ENCODE peak calls at places on chromosomes 2 and 18, in five cellular contexts. One of them, this sample, is unnamed.

GRCh38 chr18:3460823-3461398 is 10.9 kb downstream of the TGIF1 start:
- DNase-seq in kidney epithelial cell: no peak
- DNase-seq in PC-9: no peak
- DNase-seq in C1 segment of cervical spinal cord: no peak
- DNase-seq in HTR-8/SVneo: no peak
- DNase-seq in this sample: no peak

GRCh38 chr2:172481507-172482262 is 54.3 kb downstream of the ITGA6 start:
- DNase-seq in HTR-8/SVneo: no peak
- DNase-seq in kidney epithelial cell: no peak
- DNase-seq in PC-9: no peak
- DNase-seq in C1 segment of cervical spinal cord: no peak
- DNase-seq in this sample: no peak

GRCh38 chr2:98487806-98488189 is 43.1 kb downstream of the INPP4A start:
- DNase-seq in C1 segment of cervical spinal cord: no peak
- DNase-seq in HTR-8/SVneo: no peak
- DNase-seq in kidney epithelial cell: no peak
- DNase-seq in PC-9: peak
- DNase-seq in this sample: peak

GRCh38 chr2:55232863-55233657 is 572 bp downstream of the RPS27A start:
- DNase-seq in C1 segment of cervical spinal cord: no peak
- DNase-seq in HTR-8/SVneo: peak
- DNase-seq in PC-9: peak
- DNase-seq in kidney epithelial cell: no peak
- DNase-seq in this sample: peak

GRCh38 chr2:202060218-202060617 is 12.8 kb upstream of the KIAA2012 start:
- DNase-seq in HTR-8/SVneo: no peak
- DNase-seq in C1 segment of cervical spinal cord: no peak
- DNase-seq in PC-9: no peak
- DNase-seq in kidney epithelial cell: no peak
- DNase-seq in this sample: no peak

GRCh38 chr2:56757884-56758545 is 574.2 kb downstream of the CCDC85A start:
- DNase-seq in kidney epithelial cell: no peak
- DNase-seq in C1 segment of cervical spinal cord: no peak
- DNase-seq in HTR-8/SVneo: no peak
- DNase-seq in PC-9: no peak
- DNase-seq in this sample: no peak

GRCh38 chr2:42923632-42924425 is 131.4 kb upstream of the HAAO start:
- DNase-seq in PC-9: no peak
- DNase-seq in kidney epithelial cell: no peak
- DNase-seq in C1 segment of cervical spinal cord: no peak
- DNase-seq in HTR-8/SVneo: no peak
- DNase-seq in this sample: peak

GRCh38 chr18:37476182-37476581 is 89.4 kb downstream of the CELF4 start:
- DNase-seq in HTR-8/SVneo: peak
- DNase-seq in PC-9: no peak
- DNase-seq in kidney epithelial cell: no peak
- DNase-seq in C1 segment of cervical spinal cord: peak
- DNase-seq in this sample: peak

GRCh38 chr2:84904717-84905174 is 710 bp upstream of the TMSB10 start:
- DNase-seq in kidney epithelial cell: no peak
- DNase-seq in HTR-8/SVneo: peak
- DNase-seq in C1 segment of cervical spinal cord: peak
- DNase-seq in PC-9: no peak
- DNase-seq in this sample: peak

GRCh38 chr18:79765491-79766245 is 32.1 kb upstream of the KCNG2 start:
- DNase-seq in HTR-8/SVneo: no peak
- DNase-seq in C1 segment of cervical spinal cord: no peak
- DNase-seq in PC-9: no peak
- DNase-seq in kidney epithelial cell: no peak
- DNase-seq in this sample: no peak

GRCh38 chr2:42185200-42185921 is 16.2 kb downstream of the EML4 start:
- DNase-seq in C1 segment of cervical spinal cord: no peak
- DNase-seq in kidney epithelial cell: no peak
- DNase-seq in HTR-8/SVneo: no peak
- DNase-seq in PC-9: no peak
- DNase-seq in this sample: no peak

GRCh38 chr2:215507836-215508235 is 72.0 kb upstream of the FN1 start:
- DNase-seq in kidney epithelial cell: no peak
- DNase-seq in HTR-8/SVneo: no peak
- DNase-seq in C1 segment of cervical spinal cord: no peak
- DNase-seq in PC-9: no peak
- DNase-seq in this sample: no peak

GRCh38 chr2:138012082-138012481 is 47.8 kb downstream of the HNMT start:
- DNase-seq in C1 segment of cervical spinal cord: no peak
- DNase-seq in PC-9: no peak
- DNase-seq in kidney epithelial cell: no peak
- DNase-seq in HTR-8/SVneo: no peak
- DNase-seq in this sample: no peak

GRCh38 chr2:130884013-130884412 is 47.3 kb downstream of the ARHGEF4 start:
- DNase-seq in kidney epithelial cell: no peak
- DNase-seq in C1 segment of cervical spinal cord: no peak
- DNase-seq in PC-9: no peak
- DNase-seq in HTR-8/SVneo: no peak
- DNase-seq in this sample: no peak

GRCh38 chr18:42746794-42747193 is 368.7 kb downstream of the RIT2 start:
- DNase-seq in HTR-8/SVneo: no peak
- DNase-seq in PC-9: no peak
- DNase-seq in C1 segment of cervical spinal cord: no peak
- DNase-seq in kidney epithelial cell: no peak
- DNase-seq in this sample: no peak

GRCh38 chr2:19362652-19363473 is 4.4 kb upstream of the OSR1 start:
- DNase-seq in PC-9: peak
- DNase-seq in kidney epithelial cell: no peak
- DNase-seq in C1 segment of cervical spinal cord: peak
- DNase-seq in HTR-8/SVneo: peak
- DNase-seq in this sample: peak

GRCh38 chr2:149701241-149701640 is 113.7 kb upstream of the MMADHC start:
- DNase-seq in kidney epithelial cell: no peak
- DNase-seq in HTR-8/SVneo: no peak
- DNase-seq in PC-9: no peak
- DNase-seq in C1 segment of cervical spinal cord: no peak
- DNase-seq in this sample: no peak

GRCh38 chr2:10136187-10136934 is 13.8 kb downstream of the RRM2 start:
- DNase-seq in C1 segment of cervical spinal cord: no peak
- DNase-seq in kidney epithelial cell: no peak
- DNase-seq in PC-9: no peak
- DNase-seq in HTR-8/SVneo: no peak
- DNase-seq in this sample: no peak

GRCh38 chr2:216644846-216645635 is 11.8 kb downstream of the IGFBP2 start:
- DNase-seq in PC-9: no peak
- DNase-seq in C1 segment of cervical spinal cord: no peak
- DNase-seq in kidney epithelial cell: no peak
- DNase-seq in HTR-8/SVneo: no peak
- DNase-seq in this sample: no peak

GRCh38 chr2:70671059-70671685 is 96.8 kb downstream of the ADD2 start:
- DNase-seq in C1 segment of cervical spinal cord: no peak
- DNase-seq in HTR-8/SVneo: peak
- DNase-seq in PC-9: no peak
- DNase-seq in kidney epithelial cell: no peak
- DNase-seq in this sample: no peak

GRCh38 chr18:28824183-28824574 is 647.2 kb upstream of the CDH2 start:
- DNase-seq in HTR-8/SVneo: no peak
- DNase-seq in kidney epithelial cell: no peak
- DNase-seq in PC-9: no peak
- DNase-seq in C1 segment of cervical spinal cord: no peak
- DNase-seq in this sample: no peak

GRCh38 chr18:35028556-35028955 is 12.7 kb upstream of the MAPRE2 start:
- DNase-seq in PC-9: no peak
- DNase-seq in kidney epithelial cell: no peak
- DNase-seq in HTR-8/SVneo: no peak
- DNase-seq in C1 segment of cervical spinal cord: no peak
- DNase-seq in this sample: no peak

GRCh38 chr2:189854956-189855355 is 70.7 kb downstream of the PMS1 start:
- DNase-seq in C1 segment of cervical spinal cord: no peak
- DNase-seq in HTR-8/SVneo: no peak
- DNase-seq in PC-9: no peak
- DNase-seq in kidney epithelial cell: no peak
- DNase-seq in this sample: no peak

GRCh38 chr2:47011696-47012095 is 96.1 kb upstream of the MCFD2 start:
- DNase-seq in HTR-8/SVneo: no peak
- DNase-seq in PC-9: no peak
- DNase-seq in C1 segment of cervical spinal cord: no peak
- DNase-seq in kidney epithelial cell: no peak
- DNase-seq in this sample: no peak

GRCh38 chr18:35662293-35663062 is 80.9 kb downstream of the GALNT1 start:
- DNase-seq in C1 segment of cervical spinal cord: no peak
- DNase-seq in kidney epithelial cell: no peak
- DNase-seq in HTR-8/SVneo: no peak
- DNase-seq in PC-9: no peak
- DNase-seq in this sample: no peak

GRCh38 chr18:36849288-36850011 is 20.5 kb downstream of the KIAA1328 start:
- DNase-seq in kidney epithelial cell: no peak
- DNase-seq in C1 segment of cervical spinal cord: no peak
- DNase-seq in HTR-8/SVneo: no peak
- DNase-seq in PC-9: peak
- DNase-seq in this sample: no peak

GRCh38 chr2:33268246-33268831 is 208.1 kb upstream of the RASGRP3 start:
- DNase-seq in C1 segment of cervical spinal cord: no peak
- DNase-seq in kidney epithelial cell: no peak
- DNase-seq in HTR-8/SVneo: no peak
- DNase-seq in PC-9: no peak
- DNase-seq in this sample: peak

GRCh38 chr2:190819835-190820234 is 60.8 kb upstream of the GLS start:
- DNase-seq in kidney epithelial cell: no peak
- DNase-seq in C1 segment of cervical spinal cord: no peak
- DNase-seq in PC-9: no peak
- DNase-seq in HTR-8/SVneo: no peak
- DNase-seq in this sample: no peak

GRCh38 chr2:20350753-20351554 is at the start of gene PUM2:
- DNase-seq in kidney epithelial cell: peak
- DNase-seq in C1 segment of cervical spinal cord: peak
- DNase-seq in PC-9: peak
- DNase-seq in HTR-8/SVneo: peak
- DNase-seq in this sample: peak

GRCh38 chr2:62505109-62505508 is 886 bp downstream of the TMEM17 start:
- DNase-seq in HTR-8/SVneo: no peak
- DNase-seq in PC-9: no peak
- DNase-seq in kidney epithelial cell: no peak
- DNase-seq in C1 segment of cervical spinal cord: no peak
- DNase-seq in this sample: no peak

GRCh38 chr2:175686002-175686401 is 316.1 kb downstream of the LNPK start:
- DNase-seq in PC-9: no peak
- DNase-seq in kidney epithelial cell: no peak
- DNase-seq in C1 segment of cervical spinal cord: no peak
- DNase-seq in HTR-8/SVneo: no peak
- DNase-seq in this sample: no peak

GRCh38 chr2:175883586-175884194 is 118.4 kb downstream of the LNPK start:
- DNase-seq in HTR-8/SVneo: no peak
- DNase-seq in kidney epithelial cell: no peak
- DNase-seq in PC-9: no peak
- DNase-seq in C1 segment of cervical spinal cord: no peak
- DNase-seq in this sample: no peak

This sample was measured in dermis microvascular lymphatic vessel endothelial cell.